ENCODE peak calls at places on chromosome 16, in four cellular contexts. C is fibroblast of the conjunctiva, A is EH, D is A549. U is an unnamed sample.

GRCh38 chr16:7691533-7691932 is 358.9 kb downstream of the RBFOX1 start:
- DNase-seq in C (no peak), A (no peak), D (no peak), U (no peak)

GRCh38 chr16:86834451-86835035 is 256.2 kb downstream of the FOXL1 start:
- DNase-seq in C (no peak), A (peak; percentile 76), D (peak; percentile 19), U (no peak)

GRCh38 chr16:15777533-15778203 is 79.2 kb downstream of the MYH11 start:
- DNase-seq in C (peak; percentile 18), A (peak; percentile 64), D (peak; percentile 79), U (peak; percentile 29)

GRCh38 chr16:57143125-57143965 is 42.5 kb downstream of the PSME3IP1 start:
- DNase-seq in C (no peak), A (no peak), D (no peak), U (no peak)

GRCh38 chr16:46885960-46886763 is 2.0 kb downstream of the GPT2 start:
- DNase-seq in C (peak; percentile 14), A (peak; percentile 7), D (no peak), U (no peak)

GRCh38 chr16:27314161-27314723 is 468 bp downstream of the IL4R start:
- DNase-seq in C (peak; percentile 67), A (peak; percentile 84), D (peak; percentile 68), U (peak; percentile 59)

GRCh38 chr16:65285128-65286120 is 163.6 kb upstream of the CDH11 start:
- DNase-seq in C (no peak), A (peak; percentile 72), D (no peak), U (no peak)

GRCh38 chr16:85441189-85441889 is 171.8 kb upstream of the GSE1 start:
- DNase-seq in C (no peak), A (no peak), D (peak; percentile 34), U (no peak)

GRCh38 chr16:87342504-87342903 is 25.3 kb upstream of the C16orf95 start:
- DNase-seq in C (no peak), A (no peak), D (no peak), U (no peak)

GRCh38 chr16:53836142-53836541 is 132.2 kb downstream of the FTO start:
- DNase-seq in C (no peak), A (no peak), D (no peak), U (no peak)

GRCh38 chr16:4288148-4288921 is 15.5 kb upstream of the TFAP4 start:
- DNase-seq in C (no peak), A (peak; percentile 65), D (peak; percentile 74), U (peak; percentile 94)

GRCh38 chr16:28136751-28137434 is 73.4 kb upstream of the GSG1L start:
- DNase-seq in C (no peak), A (peak; percentile 8), D (no peak), U (no peak)

GRCh38 chr16:19203374-19203966 is 35.4 kb downstream of the SYT17 start:
- DNase-seq in C (no peak), A (no peak), D (no peak), U (no peak)

GRCh38 chr16:1181715-1182671 is 29.1 kb downstream of the CACNA1H start:
- DNase-seq in C (peak; percentile 27), A (peak; percentile 89), D (peak; percentile 83), U (no peak)

GRCh38 chr16:19089410-19089955 is 22.1 kb downstream of the COQ7 start:
- DNase-seq in C (no peak), A (no peak), D (no peak), U (no peak)

GRCh38 chr16:75282811-75283281 is 31.4 kb upstream of the BCAR1 start:
- DNase-seq in C (no peak), A (peak; percentile 52), D (no peak), U (no peak)

GRCh38 chr16:85918436-85918835 is 19.5 kb downstream of the IRF8 start:
- DNase-seq in C (no peak), A (no peak), D (no peak), U (no peak)

GRCh38 chr16:88348377-88349152 is 34.2 kb upstream of the ZNF469 start:
- DNase-seq in C (no peak), A (no peak), D (no peak), U (no peak)

GRCh38 chr16:23469814-23470213 is 16.8 kb upstream of the COG7 start:
- DNase-seq in C (no peak), A (peak; percentile 20), D (peak; percentile 38), U (no peak)

GRCh38 chr16:15682105-15682570 is 32.1 kb downstream of the NDE1 start:
- DNase-seq in C (peak; percentile 65), A (peak; percentile 81), D (peak; percentile 80), U (no peak)

GRCh38 chr16:29141586-29142324 is 156.9 kb downstream of the LAT start:
- DNase-seq in C (no peak), A (no peak), D (no peak), U (no peak)

GRCh38 chr16:30381351-30382041 is 865 bp downstream of the SEPTIN1 start:
- DNase-seq in C (no peak), A (no peak), D (no peak), U (no peak)

GRCh38 chr16:76235025-76235424 is 42.2 kb upstream of the CNTNAP4 start:
- DNase-seq in C (no peak), A (no peak), D (no peak), U (no peak)

GRCh38 chr16:71807905-71808592 is 585 bp downstream of the AP1G1 start:
- DNase-seq in C (no peak), A (peak; percentile 57), D (peak; percentile 40), U (peak; percentile 59)

GRCh38 chr16:86924537-86924936 is 346.2 kb downstream of the FOXL1 start:
- DNase-seq in C (peak; percentile 21), A (peak; percentile 50), D (peak; percentile 12), U (no peak)

GRCh38 chr16:73142069-73142880 is 94.3 kb upstream of the ZFHX3 start:
- DNase-seq in C (no peak), A (no peak), D (no peak), U (no peak)

GRCh38 chr16:49484454-49484853 is 110.8 kb downstream of the C16orf78 start:
- DNase-seq in C (no peak), A (peak; percentile 2), D (no peak), U (peak; percentile 76)

GRCh38 chr16:1002399-1003161 is 21.0 kb downstream of the SOX8 start:
- DNase-seq in C (peak; percentile 44), A (peak; percentile 82), D (peak; percentile 90), U (no peak)

GRCh38 chr16:86100205-86101134 is 201.5 kb downstream of the IRF8 start:
- DNase-seq in C (peak; percentile 21), A (peak; percentile 43), D (no peak), U (no peak)

GRCh38 chr16:69240336-69240735 is 53.4 kb downstream of the SNTB2 start:
- DNase-seq in C (no peak), A (peak; percentile 70), D (no peak), U (no peak)

GRCh38 chr16:70575376-70575775 is 51.8 kb downstream of the SF3B3 start:
- DNase-seq in C (no peak), A (no peak), D (no peak), U (no peak)

GRCh38 chr16:23952128-23953041 is 116.6 kb downstream of the PRKCB start:
- DNase-seq in C (no peak), A (peak; percentile 26), D (no peak), U (no peak)

GRCh38 chr16:84501077-84501735 is 3.3 kb downstream of the MEAK7 start:
- DNase-seq in C (no peak), A (peak; percentile 66), D (peak; percentile 75), U (no peak)

GRCh38 chr16:19223235-19223847 is 55.3 kb downstream of the SYT17 start:
- DNase-seq in C (no peak), A (peak; percentile 3), D (peak; percentile 46), U (no peak)

GRCh38 chr16:1019234-1019933 is 37.8 kb downstream of the SOX8 start:
- DNase-seq in C (no peak), A (peak; percentile 76), D (no peak), U (no peak)

U was measured in GM10248.